ENCODE peak calls at places on chromosome 2, in seven cellular contexts. One of them, this sample, is unnamed.

GRCh38 chr2:186862869-186863709 is 14.1 kb upstream of the ZSWIM2 start:
- DNase-seq in heart left ventricle: no peak
- DNase-seq in cardiac fibroblast: peak; percentile 60
- DNase-seq in OCI-LY7: peak; percentile 19
- DNase-seq in NB4: peak; percentile 39
- DNase-seq in bronchial epithelial cell: peak; percentile 93
- DNase-seq in activated CD8-positive, alpha-beta T cell treated with anti-CD3 and anti-CD28 coated beads for 36 hours: no peak
- DNase-seq in this sample: peak; percentile 13

GRCh38 chr2:76455910-76456309 is 745.2 kb upstream of the GCFC2 start:
- DNase-seq in heart left ventricle: no peak
- DNase-seq in cardiac fibroblast: no peak
- DNase-seq in OCI-LY7: no peak
- DNase-seq in NB4: no peak
- DNase-seq in bronchial epithelial cell: no peak
- DNase-seq in activated CD8-positive, alpha-beta T cell treated with anti-CD3 and anti-CD28 coated beads for 36 hours: no peak
- DNase-seq in this sample: no peak

GRCh38 chr2:11680181-11680900 is 10.3 kb upstream of the NTSR2 start:
- DNase-seq in heart left ventricle: peak; percentile 30
- DNase-seq in cardiac fibroblast: no peak
- DNase-seq in OCI-LY7: no peak
- DNase-seq in NB4: no peak
- DNase-seq in bronchial epithelial cell: no peak
- DNase-seq in activated CD8-positive, alpha-beta T cell treated with anti-CD3 and anti-CD28 coated beads for 36 hours: no peak
- DNase-seq in this sample: no peak

GRCh38 chr2:95390881-95391321 is 11.6 kb upstream of the FAHD2A start:
- DNase-seq in heart left ventricle: no peak
- DNase-seq in cardiac fibroblast: no peak
- DNase-seq in OCI-LY7: no peak
- DNase-seq in NB4: no peak
- DNase-seq in bronchial epithelial cell: no peak
- DNase-seq in activated CD8-positive, alpha-beta T cell treated with anti-CD3 and anti-CD28 coated beads for 36 hours: no peak
- DNase-seq in this sample: no peak

GRCh38 chr2:19362094-19362649 is 3.7 kb upstream of the OSR1 start:
- DNase-seq in heart left ventricle: no peak
- DNase-seq in cardiac fibroblast: peak; percentile 41
- DNase-seq in OCI-LY7: peak; percentile 9
- DNase-seq in NB4: peak; percentile 34
- DNase-seq in bronchial epithelial cell: peak; percentile 41
- DNase-seq in activated CD8-positive, alpha-beta T cell treated with anti-CD3 and anti-CD28 coated beads for 36 hours: no peak
- DNase-seq in this sample: peak; percentile 42

GRCh38 chr2:119552902-119553301 is 8.7 kb downstream of the CFAP221 start:
- DNase-seq in heart left ventricle: no peak
- DNase-seq in cardiac fibroblast: no peak
- DNase-seq in OCI-LY7: no peak
- DNase-seq in NB4: no peak
- DNase-seq in bronchial epithelial cell: no peak
- DNase-seq in activated CD8-positive, alpha-beta T cell treated with anti-CD3 and anti-CD28 coated beads for 36 hours: no peak
- DNase-seq in this sample: no peak

GRCh38 chr2:120394764-120395163 is 48.8 kb downstream of the INHBB start:
- DNase-seq in heart left ventricle: no peak
- DNase-seq in cardiac fibroblast: no peak
- DNase-seq in OCI-LY7: no peak
- DNase-seq in NB4: no peak
- DNase-seq in bronchial epithelial cell: no peak
- DNase-seq in activated CD8-positive, alpha-beta T cell treated with anti-CD3 and anti-CD28 coated beads for 36 hours: no peak
- DNase-seq in this sample: no peak

GRCh38 chr2:14752294-14752693 is 119.8 kb downstream of the LRATD1 start:
- DNase-seq in heart left ventricle: no peak
- DNase-seq in cardiac fibroblast: no peak
- DNase-seq in OCI-LY7: no peak
- DNase-seq in NB4: no peak
- DNase-seq in bronchial epithelial cell: no peak
- DNase-seq in activated CD8-positive, alpha-beta T cell treated with anti-CD3 and anti-CD28 coated beads for 36 hours: no peak
- DNase-seq in this sample: no peak

GRCh38 chr2:26186371-26186770 is 13.5 kb downstream of the GAREM2 start:
- DNase-seq in heart left ventricle: no peak
- DNase-seq in cardiac fibroblast: no peak
- DNase-seq in OCI-LY7: no peak
- DNase-seq in NB4: peak; percentile 60
- DNase-seq in bronchial epithelial cell: no peak
- DNase-seq in activated CD8-positive, alpha-beta T cell treated with anti-CD3 and anti-CD28 coated beads for 36 hours: no peak
- DNase-seq in this sample: no peak

GRCh38 chr2:37730037-37730813 is 58.8 kb upstream of the CDC42EP3 start:
- DNase-seq in heart left ventricle: no peak
- DNase-seq in cardiac fibroblast: no peak
- DNase-seq in OCI-LY7: no peak
- DNase-seq in NB4: no peak
- DNase-seq in bronchial epithelial cell: peak; percentile 37
- DNase-seq in activated CD8-positive, alpha-beta T cell treated with anti-CD3 and anti-CD28 coated beads for 36 hours: no peak
- DNase-seq in this sample: no peak

GRCh38 chr2:232787806-232788205 is 11.4 kb upstream of the KCNJ13 start:
- DNase-seq in heart left ventricle: no peak
- DNase-seq in cardiac fibroblast: no peak
- DNase-seq in OCI-LY7: no peak
- DNase-seq in NB4: no peak
- DNase-seq in bronchial epithelial cell: no peak
- DNase-seq in activated CD8-positive, alpha-beta T cell treated with anti-CD3 and anti-CD28 coated beads for 36 hours: no peak
- DNase-seq in this sample: no peak

GRCh38 chr2:25787020-25787419 is 91.3 kb downstream of the ASXL2 start:
- DNase-seq in heart left ventricle: no peak
- DNase-seq in cardiac fibroblast: no peak
- DNase-seq in OCI-LY7: no peak
- DNase-seq in NB4: no peak
- DNase-seq in bronchial epithelial cell: no peak
- DNase-seq in activated CD8-positive, alpha-beta T cell treated with anti-CD3 and anti-CD28 coated beads for 36 hours: no peak
- DNase-seq in this sample: no peak

GRCh38 chr2:226183550-226183949 is 616.1 kb downstream of the IRS1 start:
- DNase-seq in heart left ventricle: no peak
- DNase-seq in cardiac fibroblast: no peak
- DNase-seq in OCI-LY7: no peak
- DNase-seq in NB4: no peak
- DNase-seq in bronchial epithelial cell: no peak
- DNase-seq in activated CD8-positive, alpha-beta T cell treated with anti-CD3 and anti-CD28 coated beads for 36 hours: no peak
- DNase-seq in this sample: no peak

DNA sequence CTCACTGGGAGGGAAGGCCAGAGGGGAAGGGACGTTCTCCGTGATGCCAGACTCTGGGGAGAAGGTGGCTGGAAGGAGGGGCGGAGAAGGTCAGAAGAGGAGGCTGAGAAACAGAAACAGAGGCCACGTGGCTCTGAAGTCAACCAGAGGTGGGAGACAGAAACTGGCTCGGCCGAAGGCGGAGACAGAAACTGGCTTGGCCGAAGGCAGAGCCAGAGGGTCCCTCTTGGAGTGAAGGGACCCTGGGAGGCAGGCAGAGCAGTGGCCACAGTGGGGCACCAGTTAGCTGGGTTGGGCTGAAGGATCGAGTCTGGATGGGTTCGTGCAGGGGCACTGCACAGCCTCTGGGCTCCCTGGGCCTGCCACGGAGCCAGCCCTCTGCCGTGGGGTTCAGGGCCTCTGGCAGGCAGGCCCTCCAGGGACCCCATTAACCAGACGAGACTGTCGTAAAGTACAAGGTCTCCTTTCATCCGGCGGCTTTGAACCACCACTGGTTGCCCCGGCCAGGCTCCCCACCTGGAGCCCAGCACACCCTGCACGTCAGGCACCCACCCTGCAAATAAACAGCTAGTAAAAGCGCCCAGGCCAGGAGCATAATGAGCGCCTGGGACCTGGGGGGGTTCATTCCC is 218.8 kb downstream of the DYSF start:
- DNase-seq in heart left ventricle: no peak
- DNase-seq in cardiac fibroblast: no peak
- DNase-seq in OCI-LY7: no peak
- DNase-seq in NB4: peak; percentile 16
- DNase-seq in bronchial epithelial cell: no peak
- DNase-seq in activated CD8-positive, alpha-beta T cell treated with anti-CD3 and anti-CD28 coated beads for 36 hours: no peak
- DNase-seq in this sample: no peak
- TF ChIP-seq CTCF in heart left ventricle: no peak
- TF ChIP-seq CTCF in cardiac fibroblast: peak; percentile 6
- TF ChIP-seq CTCF in OCI-LY7: no peak
- TF ChIP-seq CTCF in NB4: no peak
- TF ChIP-seq CTCF in bronchial epithelial cell: no peak
- TF ChIP-seq CTCF in activated CD8-positive, alpha-beta T cell treated with anti-CD3 and anti-CD28 coated beads for 36 hours: no peak
- TF ChIP-seq CTCF in this sample: no peak

GRCh38 chr2:185583058-185583816 is 155.4 kb upstream of the FSIP2 start:
- DNase-seq in heart left ventricle: no peak
- DNase-seq in cardiac fibroblast: peak; percentile 0
- DNase-seq in OCI-LY7: no peak
- DNase-seq in NB4: no peak
- DNase-seq in bronchial epithelial cell: peak; percentile 97
- DNase-seq in activated CD8-positive, alpha-beta T cell treated with anti-CD3 and anti-CD28 coated beads for 36 hours: no peak
- DNase-seq in this sample: no peak
- TF ChIP-seq CTCF in heart left ventricle: no peak
- TF ChIP-seq CTCF in cardiac fibroblast: no peak
- TF ChIP-seq CTCF in OCI-LY7: no peak
- TF ChIP-seq CTCF in NB4: no peak
- TF ChIP-seq CTCF in bronchial epithelial cell: no peak
- TF ChIP-seq CTCF in activated CD8-positive, alpha-beta T cell treated with anti-CD3 and anti-CD28 coated beads for 36 hours: no peak
- TF ChIP-seq CTCF in this sample: no peak

DNA sequence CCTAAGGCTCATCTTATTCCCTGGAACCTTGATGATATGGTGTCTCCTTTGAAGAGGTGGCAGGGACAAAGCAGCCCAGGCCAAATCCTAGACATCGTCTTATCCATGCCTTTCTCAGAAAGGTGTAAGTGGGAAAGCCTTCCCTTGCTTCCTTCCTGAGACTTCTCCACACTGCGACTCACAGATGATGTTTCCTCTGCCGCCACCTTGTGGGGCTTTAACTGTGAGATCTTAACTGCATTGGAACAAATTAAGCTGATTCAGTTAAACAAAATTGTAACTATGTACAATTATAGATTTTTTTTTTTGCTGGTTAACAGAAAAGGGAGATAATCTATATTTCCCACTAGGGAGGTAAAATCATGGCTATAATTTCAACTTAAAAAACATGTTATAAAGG is 10.0 kb upstream of the GCA start:
- DNase-seq in heart left ventricle: no peak
- DNase-seq in cardiac fibroblast: peak; percentile 39
- DNase-seq in OCI-LY7: peak; percentile 38
- DNase-seq in NB4: peak; percentile 43
- DNase-seq in bronchial epithelial cell: peak; percentile 49
- DNase-seq in activated CD8-positive, alpha-beta T cell treated with anti-CD3 and anti-CD28 coated beads for 36 hours: peak; percentile 52
- DNase-seq in this sample: no peak
- TF ChIP-seq CTCF in heart left ventricle: no peak
- TF ChIP-seq CTCF in cardiac fibroblast: peak; percentile 59
- TF ChIP-seq CTCF in OCI-LY7: peak; percentile 84
- TF ChIP-seq CTCF in NB4: peak; percentile 56
- TF ChIP-seq CTCF in bronchial epithelial cell: peak; percentile 43
- TF ChIP-seq CTCF in activated CD8-positive, alpha-beta T cell treated with anti-CD3 and anti-CD28 coated beads for 36 hours: peak; percentile 59
- TF ChIP-seq CTCF in this sample: peak; percentile 63

DNA sequence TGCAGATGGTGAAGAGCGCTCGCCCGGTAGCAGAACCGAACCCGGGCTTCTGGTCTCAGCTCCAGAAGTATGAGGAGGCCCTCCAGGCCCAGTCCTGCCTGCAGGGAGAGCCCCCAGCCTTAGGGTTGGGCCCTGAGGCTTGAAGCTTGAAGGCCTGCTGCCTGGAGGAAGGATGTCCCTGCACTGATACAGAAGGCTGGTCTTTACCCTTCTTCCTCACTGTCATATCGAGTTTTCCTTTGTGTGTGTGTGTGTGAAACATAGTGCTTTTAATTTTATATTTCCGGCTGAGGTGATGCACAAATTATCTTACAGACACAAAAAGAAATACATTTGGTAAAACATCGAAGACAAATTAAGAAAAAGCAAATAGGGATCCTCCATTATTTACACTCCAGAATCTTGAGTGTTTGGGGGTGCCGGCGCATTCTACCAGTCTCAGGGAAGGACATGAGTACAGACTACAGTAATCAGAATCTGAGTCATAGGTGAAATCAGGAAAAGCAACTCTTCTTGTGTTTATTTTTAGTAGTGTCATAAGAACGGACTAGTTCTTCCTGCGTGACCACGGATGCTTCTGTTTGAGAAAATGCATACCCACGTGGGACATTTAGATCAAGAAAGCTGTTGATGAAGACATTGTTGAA is 1.3 kb downstream of the DUSP28 start:
- DNase-seq in heart left ventricle: no peak
- DNase-seq in cardiac fibroblast: peak; percentile 58
- DNase-seq in OCI-LY7: peak; percentile 43
- DNase-seq in NB4: peak; percentile 48
- DNase-seq in bronchial epithelial cell: peak; percentile 90
- DNase-seq in activated CD8-positive, alpha-beta T cell treated with anti-CD3 and anti-CD28 coated beads for 36 hours: peak; percentile 30
- DNase-seq in this sample: no peak
- TF ChIP-seq CTCF in heart left ventricle: no peak
- TF ChIP-seq CTCF in cardiac fibroblast: no peak
- TF ChIP-seq CTCF in OCI-LY7: peak; percentile 23
- TF ChIP-seq CTCF in NB4: no peak
- TF ChIP-seq CTCF in bronchial epithelial cell: no peak
- TF ChIP-seq CTCF in activated CD8-positive, alpha-beta T cell treated with anti-CD3 and anti-CD28 coated beads for 36 hours: peak; percentile 45
- TF ChIP-seq CTCF in this sample: no peak

GRCh38 chr2:54772110-54772509 is 48.6 kb downstream of the EML6 start:
- DNase-seq in heart left ventricle: no peak
- DNase-seq in cardiac fibroblast: peak; percentile 57
- DNase-seq in OCI-LY7: no peak
- DNase-seq in NB4: no peak
- DNase-seq in bronchial epithelial cell: peak; percentile 96
- DNase-seq in activated CD8-positive, alpha-beta T cell treated with anti-CD3 and anti-CD28 coated beads for 36 hours: no peak
- DNase-seq in this sample: no peak

GRCh38 chr2:54772531-54772930 is 49.1 kb downstream of the EML6 start:
- DNase-seq in heart left ventricle: no peak
- DNase-seq in cardiac fibroblast: no peak
- DNase-seq in OCI-LY7: no peak
- DNase-seq in NB4: no peak
- DNase-seq in bronchial epithelial cell: no peak
- DNase-seq in activated CD8-positive, alpha-beta T cell treated with anti-CD3 and anti-CD28 coated beads for 36 hours: no peak
- DNase-seq in this sample: no peak

GRCh38 chr2:54773233-54773632 is 49.8 kb downstream of the EML6 start:
- DNase-seq in heart left ventricle: no peak
- DNase-seq in cardiac fibroblast: no peak
- DNase-seq in OCI-LY7: no peak
- DNase-seq in NB4: no peak
- DNase-seq in bronchial epithelial cell: no peak
- DNase-seq in activated CD8-positive, alpha-beta T cell treated with anti-CD3 and anti-CD28 coated beads for 36 hours: no peak
- DNase-seq in this sample: no peak

GRCh38 chr2:54775710-54776109 is 52.2 kb downstream of the EML6 start:
- DNase-seq in heart left ventricle: no peak
- DNase-seq in cardiac fibroblast: no peak
- DNase-seq in OCI-LY7: peak; percentile 56
- DNase-seq in NB4: no peak
- DNase-seq in bronchial epithelial cell: no peak
- DNase-seq in activated CD8-positive, alpha-beta T cell treated with anti-CD3 and anti-CD28 coated beads for 36 hours: no peak
- DNase-seq in this sample: no peak

DNA sequence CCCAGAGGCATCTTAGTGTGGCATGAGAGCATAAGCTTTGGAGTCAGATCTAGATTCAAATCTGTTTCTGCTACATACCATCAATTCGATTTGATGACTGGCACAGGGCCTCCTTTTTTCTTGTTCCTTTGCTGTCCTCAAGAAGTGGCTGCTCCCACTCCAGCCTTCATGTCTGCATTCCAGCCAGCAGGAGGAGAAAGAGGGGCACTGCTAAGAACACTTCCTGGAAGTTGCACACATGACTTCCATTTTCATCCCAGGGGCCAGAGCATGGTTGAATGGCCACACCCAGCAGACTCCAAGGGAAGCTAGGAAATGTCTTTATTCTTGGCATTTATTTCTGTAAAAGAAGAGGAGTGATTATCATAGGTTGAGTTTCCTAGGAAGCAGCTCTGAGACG is 50.4 kb downstream of the EML6 start:
- DNase-seq in heart left ventricle: no peak
- DNase-seq in cardiac fibroblast: peak; percentile 14
- DNase-seq in OCI-LY7: no peak
- DNase-seq in NB4: no peak
- DNase-seq in bronchial epithelial cell: no peak
- DNase-seq in activated CD8-positive, alpha-beta T cell treated with anti-CD3 and anti-CD28 coated beads for 36 hours: no peak
- DNase-seq in this sample: no peak
- TF ChIP-seq CTCF in heart left ventricle: no peak
- TF ChIP-seq CTCF in cardiac fibroblast: peak; percentile 34
- TF ChIP-seq CTCF in OCI-LY7: peak; percentile 24
- TF ChIP-seq CTCF in NB4: no peak
- TF ChIP-seq CTCF in bronchial epithelial cell: no peak
- TF ChIP-seq CTCF in activated CD8-positive, alpha-beta T cell treated with anti-CD3 and anti-CD28 coated beads for 36 hours: no peak
- TF ChIP-seq CTCF in this sample: no peak